ENCODE peak calls at places on chromosome 3, in seven cellular contexts. N is IMR-90, Z is trophoblast cell, V is mesendoderm, H is neuronal stem cell, W is mesenchymal stem cell, P is H1. S is an unnamed sample.

GRCh38 chr3:73409405-73409804 is 215.3 kb downstream of the PDZRN3 start:
- DNase-seq in N (peak), Z (no peak), V (no peak), H (no peak), W (no peak), P (no peak), S (no peak)

GRCh38 chr3:175571096-175571495 is 712.0 kb downstream of the NAALADL2 start:
- DNase-seq in N (no peak), Z (no peak), V (no peak), H (no peak), W (no peak), P (no peak), S (no peak)

GRCh38 chr3:111315911-111316310 is 226.1 kb upstream of the CD96 start:
- DNase-seq in N (peak), Z (no peak), V (no peak), H (no peak), W (peak), P (no peak), S (no peak)

GRCh38 chr3:59593380-59593779 is 543.6 kb upstream of the CFAP20DC start:
- DNase-seq in N (no peak), Z (no peak), V (no peak), H (no peak), W (no peak), P (no peak), S (no peak)

GRCh38 chr3:42190701-42191442 is 75.1 kb downstream of the CCK start:
- DNase-seq in N (peak), Z (peak), V (peak), H (peak), W (peak), P (no peak), S (peak)

GRCh38 chr3:17605032-17605431 is 137.4 kb downstream of the TBC1D5 start:
- DNase-seq in N (peak), Z (peak), V (peak), H (no peak), W (peak), P (no peak), S (no peak)

GRCh38 chr3:116005404-116005803 is 382.1 kb downstream of the GAP43 start:
- DNase-seq in N (peak), Z (no peak), V (peak), H (no peak), W (peak), P (no peak), S (no peak)

GRCh38 chr3:111072016-111072891 is 638 bp downstream of the NECTIN3 start:
- DNase-seq in N (peak), Z (peak), V (no peak), H (no peak), W (peak), P (no peak), S (peak)

GRCh38 chr3:50415813-50416212 is 56.5 kb upstream of the TMEM115 start:
- DNase-seq in N (no peak), Z (no peak), V (no peak), H (no peak), W (no peak), P (no peak), S (no peak)

GRCh38 chr3:80232760-80233159 is 465.0 kb upstream of the ROBO1 start:
- DNase-seq in N (peak), Z (no peak), V (peak), H (no peak), W (peak), P (peak), S (no peak)

GRCh38 chr3:69472093-69472492 is 86.2 kb upstream of the FRMD4B start:
- DNase-seq in N (no peak), Z (peak), V (no peak), H (no peak), W (peak), P (no peak), S (no peak)

GRCh38 chr3:20043398-20043797 is 3.2 kb downstream of the KAT2B start:
- DNase-seq in N (no peak), Z (no peak), V (no peak), H (no peak), W (peak), P (no peak), S (no peak)

GRCh38 chr3:50292924-50293801 is 934 bp upstream of the IFRD2 start:
- DNase-seq in N (no peak), Z (no peak), V (no peak), H (no peak), W (no peak), P (no peak), S (no peak)

GRCh38 chr3:195566797-195567196 is 16.9 kb downstream of the APOD start:
- DNase-seq in N (no peak), Z (peak), V (no peak), H (no peak), W (no peak), P (no peak), S (no peak)

GRCh38 chr3:171446801-171447578 is 13.2 kb downstream of the TNIK start:
- DNase-seq in N (peak), Z (peak), V (no peak), H (no peak), W (peak), P (no peak), S (no peak)

GRCh38 chr3:123760817-123761216 is 123.3 kb downstream of the MYLK start:
- DNase-seq in N (no peak), Z (no peak), V (no peak), H (no peak), W (no peak), P (no peak), S (no peak)

GRCh38 chr3:146543461-146544012 is 870 bp downstream of the PLSCR1 start:
- DNase-seq in N (peak), Z (peak), V (no peak), H (no peak), W (peak), P (no peak), S (no peak)

GRCh38 chr3:72375237-72376154 is 472.7 kb downstream of the SHQ1 start:
- DNase-seq in N (no peak), Z (no peak), V (no peak), H (no peak), W (no peak), P (no peak), S (no peak)

GRCh38 chr3:194399874-194400411 is 877 bp upstream of the GP5 start:
- DNase-seq in N (no peak), Z (no peak), V (no peak), H (no peak), W (no peak), P (no peak), S (no peak)

GRCh38 chr3:168249048-168249538 is 153.4 kb upstream of the GOLIM4 start:
- DNase-seq in N (peak), Z (no peak), V (peak), H (no peak), W (peak), P (no peak), S (no peak)

DNA sequence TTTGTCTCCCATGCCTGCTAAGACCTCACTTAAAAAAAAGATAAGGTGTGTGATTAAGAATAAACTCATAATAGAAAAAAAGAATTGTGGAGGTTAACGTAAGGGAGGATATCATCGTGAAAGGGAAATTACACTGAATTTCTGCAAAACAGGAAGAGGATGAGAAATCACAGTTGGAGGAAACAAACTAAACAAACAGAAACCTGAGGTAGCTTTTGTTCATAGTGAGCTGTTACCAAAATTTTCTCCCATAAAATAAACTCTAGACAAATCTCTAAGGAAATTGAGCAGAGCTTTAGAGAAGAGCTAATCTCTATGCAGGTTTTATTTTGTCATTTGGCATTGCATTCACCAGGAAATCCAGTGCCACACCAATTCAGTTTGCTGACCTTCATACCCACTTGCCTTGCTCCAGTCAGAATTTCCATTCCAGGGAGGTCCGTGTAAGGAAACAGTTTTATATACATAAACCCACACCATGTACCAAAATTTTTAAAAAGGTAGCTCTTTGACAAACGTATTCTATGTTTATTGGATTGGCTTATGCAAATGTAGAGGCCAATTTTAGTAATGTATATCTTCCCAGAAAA is 231.2 kb downstream of the MBNL1 start:
- DNase-seq in N (no peak), Z (no peak), V (no peak), H (no peak), W (no peak), P (no peak), S (no peak)
- H4K8ac ChIP-seq in N (no peak), Z (no peak), V (no peak), H (no peak), W (no peak), P (no peak), S (no peak)

GRCh38 chr3:129625071-129625874 is 18.8 kb upstream of the PLXND1 start:
- DNase-seq in N (no peak), Z (peak), V (no peak), H (no peak), W (peak), P (no peak), S (peak)

GRCh38 chr3:129629011-129629410 is 22.5 kb upstream of the PLXND1 start:
- DNase-seq in N (no peak), Z (no peak), V (no peak), H (no peak), W (no peak), P (no peak), S (no peak)

GRCh38 chr3:129626744-129627349 is 20.4 kb upstream of the PLXND1 start:
- DNase-seq in N (peak), Z (peak), V (peak), H (peak), W (peak), P (peak), S (peak)

GRCh38 chr3:129628169-129628522 is 21.7 kb upstream of the PLXND1 start:
- DNase-seq in N (no peak), Z (no peak), V (no peak), H (no peak), W (no peak), P (no peak), S (no peak)

GRCh38 chr3:129627350-129628168 is 21.1 kb upstream of the PLXND1 start:
- DNase-seq in N (peak), Z (peak), V (peak), H (peak), W (peak), P (no peak), S (peak)
- H4K8ac ChIP-seq in N (peak), Z (peak), V (peak), H (no peak), W (peak), P (peak), S (no peak)

DNA sequence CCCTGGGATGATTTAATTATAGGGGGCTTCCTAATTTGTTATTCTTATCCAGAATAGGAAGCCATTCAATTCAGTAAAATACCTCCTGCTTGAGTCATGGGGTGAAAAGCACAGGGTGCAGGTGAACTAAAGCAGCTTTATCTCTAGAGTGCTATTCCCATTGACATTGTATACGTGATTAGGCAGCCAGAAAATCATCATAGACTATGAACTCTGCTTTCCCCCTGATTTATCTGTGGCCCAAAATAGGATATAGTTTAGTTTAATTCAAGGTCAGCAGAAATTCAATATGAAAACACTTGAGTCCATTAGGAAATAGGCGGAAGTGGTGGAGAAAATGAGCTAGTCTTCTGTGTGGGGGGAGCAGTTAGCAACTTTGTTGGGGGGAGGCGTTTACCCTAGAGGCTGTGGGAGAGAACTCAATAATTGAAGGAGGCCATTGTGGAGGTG is 18.2 kb upstream of the PRKCI start:
- DNase-seq in N (peak), Z (no peak), V (peak), H (no peak), W (no peak), P (no peak), S (no peak)
- H4K8ac ChIP-seq in N (no peak), Z (no peak), V (no peak), H (no peak), W (no peak), P (no peak), S (no peak)

DNA sequence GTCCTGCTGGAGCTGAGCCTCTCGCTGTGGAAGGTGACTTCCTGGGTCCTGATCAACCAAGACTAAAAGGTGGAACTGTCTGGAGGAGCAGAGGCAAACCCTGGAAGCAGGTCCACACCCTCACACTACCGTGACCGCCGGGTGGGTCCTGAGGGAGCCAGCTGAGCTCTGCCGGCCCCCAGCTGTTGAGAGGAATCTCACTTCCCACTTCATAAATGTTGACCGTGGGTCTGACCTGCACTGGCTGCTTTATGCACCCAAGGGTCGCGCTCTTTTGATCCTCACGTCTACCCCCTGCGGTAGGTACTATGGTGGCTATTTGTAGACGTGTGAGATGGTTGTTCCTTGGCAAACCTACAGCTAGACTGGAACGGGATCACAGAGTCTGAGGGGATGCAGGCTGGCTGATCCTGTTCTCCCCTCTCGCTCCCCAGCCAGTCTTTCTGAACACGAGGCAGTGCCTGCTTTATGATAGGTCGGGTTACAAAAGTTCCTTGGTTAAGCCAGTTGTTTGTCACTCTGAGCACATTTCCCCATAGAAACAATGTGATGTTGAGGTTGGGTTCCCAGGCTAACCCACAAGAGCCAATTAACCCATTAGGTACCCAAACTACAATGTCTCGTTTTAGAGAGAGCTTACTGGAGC is 113.0 kb upstream of the ETV5 start:
- DNase-seq in N (no peak), Z (no peak), V (no peak), H (no peak), W (no peak), P (no peak), S (no peak)
- H4K8ac ChIP-seq in N (no peak), Z (no peak), V (no peak), H (no peak), W (no peak), P (no peak), S (no peak)

S was measured in H9.